ENCODE peak calls at places on chromosomes 1 and 21, in seven cellular contexts. M is fibroblast of the aortic adventitia, R is fibroblast of pulmonary artery, B is transverse colon, Z is HCT116, P is GM23338, L is A549. E is an unnamed sample.

GRCh38 chr1:234330843-234331215 is 42.4 kb upstream of the COA6 start:
- DNase-seq in M (no peak), R (no peak), B (no peak), Z (no peak), P (no peak), L (no peak), E (no peak)

GRCh38 chr21:43909736-43910455 is 44.9 kb downstream of the AGPAT3 start:
- DNase-seq in M (no peak), R (no peak), B (no peak), Z (no peak), P (no peak), L (no peak), E (no peak)

GRCh38 chr1:228397454-228397786 is 9.2 kb downstream of the TRIM11 start:
- DNase-seq in M (no peak), R (no peak), B (no peak), Z (no peak), P (no peak), L (no peak), E (no peak)

GRCh38 chr1:50605186-50605875 is 182.1 kb upstream of the DMRTA2 start:
- DNase-seq in M (peak), R (peak), B (peak), Z (peak), P (peak), L (peak), E (peak)

GRCh38 chr1:3431266-3431665 is 23.2 kb upstream of the ARHGEF16 start:
- DNase-seq in M (no peak), R (no peak), B (no peak), Z (no peak), P (peak), L (no peak), E (peak)

GRCh38 chr1:154833841-154834240 is 36.2 kb downstream of the KCNN3 start:
- DNase-seq in M (peak), R (no peak), B (no peak), Z (no peak), P (no peak), L (no peak), E (no peak)

GRCh38 chr1:227729881-227730629 is 5.0 kb downstream of the JMJD4 start:
- DNase-seq in M (peak), R (peak), B (peak), Z (peak), P (peak), L (peak), E (peak)

GRCh38 chr1:111737216-111738132 is 1.7 kb downstream of the INKA2 start:
- DNase-seq in M (no peak), R (peak), B (no peak), Z (no peak), P (no peak), L (no peak), E (no peak)

GRCh38 chr1:18978706-18979105 is 22.2 kb upstream of the IFFO2 start:
- DNase-seq in M (no peak), R (no peak), B (no peak), Z (no peak), P (no peak), L (no peak), E (no peak)

DNA sequence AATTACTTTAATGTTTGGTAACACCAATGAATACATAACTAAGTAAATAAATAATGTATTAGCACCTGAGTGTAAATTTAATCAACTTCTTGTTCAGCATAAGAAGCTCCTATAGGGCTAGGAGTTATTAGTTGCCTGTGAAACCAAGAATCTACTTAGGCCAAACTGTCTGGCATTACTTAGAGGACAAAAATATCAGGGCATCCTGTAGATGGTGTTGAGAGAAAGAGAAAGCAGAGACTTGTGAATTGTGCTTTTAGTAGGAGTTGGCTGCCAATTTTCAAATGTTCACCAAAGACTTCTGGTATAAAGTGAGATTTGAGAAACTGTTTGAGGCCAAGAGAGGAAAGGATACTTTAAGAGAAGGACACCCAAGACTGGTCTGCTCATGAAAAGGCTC is 315.4 kb upstream of the DEPDC1 start:
- DNase-seq in M (no peak), R (no peak), B (no peak), Z (no peak), P (no peak), L (no peak), E (no peak)
- TF ChIP-seq CTCF in M (no peak), R (no peak), B (no peak), Z (no peak), P (no peak), L (no peak), E (no peak)

GRCh38 chr21:29360799-29361765 is 62.4 kb downstream of the BACH1 start:
- DNase-seq in M (no peak), R (no peak), B (no peak), Z (no peak), P (peak), L (peak), E (no peak)
- TF ChIP-seq CTCF in M (no peak), R (no peak), B (no peak), Z (no peak), P (peak), L (no peak), E (no peak)

GRCh38 chr1:26083246-26083645 is 15.8 kb upstream of the TRIM63 start:
- DNase-seq in M (peak), R (peak), B (no peak), Z (no peak), P (no peak), L (peak), E (no peak)
- TF ChIP-seq CTCF in M (no peak), R (no peak), B (no peak), Z (no peak), P (no peak), L (no peak), E (no peak)

DNA sequence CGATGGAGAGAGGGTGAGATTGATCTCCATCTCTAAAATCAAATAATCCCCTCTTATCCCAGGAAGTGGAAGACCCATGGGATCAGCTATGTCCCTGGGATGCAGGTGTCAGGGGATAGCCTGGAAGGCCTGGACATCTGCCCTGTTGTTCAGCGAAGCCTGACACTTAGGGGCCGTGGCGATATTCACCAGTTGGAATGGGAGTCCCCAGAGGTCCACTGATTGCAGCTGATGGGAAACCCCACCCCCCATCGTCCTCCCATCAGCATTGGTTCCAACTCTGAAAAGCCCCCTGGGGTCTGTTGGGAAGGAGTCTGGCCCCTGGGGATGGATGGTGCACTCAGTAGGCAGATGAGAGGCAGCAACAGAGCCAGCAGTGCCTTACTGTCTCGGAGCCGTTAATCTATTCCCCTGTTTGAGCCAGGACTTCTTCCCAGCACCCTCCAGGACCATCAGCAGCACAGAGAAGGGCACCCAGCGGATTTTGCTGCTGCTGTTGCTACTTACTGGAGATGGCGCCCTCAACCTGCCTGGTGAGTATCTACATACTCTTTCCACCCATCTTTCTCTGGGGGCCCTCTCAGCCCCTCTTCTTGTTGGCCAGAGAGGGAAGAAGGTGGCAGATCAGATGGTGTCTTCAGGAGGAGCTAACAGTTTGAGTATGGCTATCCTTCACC is 13.4 kb downstream of the CATSPER4 start:
- DNase-seq in M (no peak), R (no peak), B (no peak), Z (no peak), P (peak), L (no peak), E (no peak)
- TF ChIP-seq CTCF in M (no peak), R (no peak), B (no peak), Z (no peak), P (peak), L (no peak), E (no peak)

GRCh38 chr21:31515253-31515652 is 144.2 kb upstream of the SOD1 start:
- DNase-seq in M (no peak), R (no peak), B (no peak), Z (no peak), P (no peak), L (no peak), E (no peak)

GRCh38 chr21:31517664-31518402 is 141.7 kb upstream of the SOD1 start:
- DNase-seq in M (no peak), R (no peak), B (no peak), Z (no peak), P (no peak), L (no peak), E (no peak)

GRCh38 chr21:31511258-31511657 is 148.2 kb upstream of the SOD1 start:
- DNase-seq in M (no peak), R (no peak), B (no peak), Z (no peak), P (no peak), L (no peak), E (no peak)

GRCh38 chr21:31518580-31518979 is 140.9 kb upstream of the SOD1 start:
- DNase-seq in M (no peak), R (no peak), B (no peak), Z (no peak), P (no peak), L (no peak), E (no peak)

DNA sequence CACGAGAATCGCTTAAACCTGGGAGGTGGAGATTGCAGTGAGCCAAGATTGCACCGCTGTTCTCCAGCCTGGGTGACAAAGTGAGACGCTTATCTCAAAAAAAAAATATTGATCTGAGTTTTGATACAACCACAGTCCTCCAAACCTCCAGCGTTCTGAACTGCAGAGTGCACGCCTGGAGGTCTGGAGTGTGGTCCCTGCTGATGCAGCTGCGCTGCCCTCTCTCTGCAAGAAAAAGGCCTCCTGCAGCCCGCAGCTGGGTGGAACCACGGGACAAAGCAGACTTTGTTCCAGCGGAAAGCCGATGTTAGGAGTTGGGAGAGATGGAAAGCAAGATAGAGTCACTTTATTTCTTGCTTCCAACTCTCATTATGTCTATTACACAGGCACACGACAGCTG is 144.9 kb upstream of the SOD1 start:
- DNase-seq in M (no peak), R (no peak), B (no peak), Z (no peak), P (peak), L (no peak), E (peak)
- TF ChIP-seq CTCF in M (no peak), R (no peak), B (no peak), Z (peak), P (peak), L (no peak), E (no peak)

GRCh38 chr21:39182016-39182415 is 1.2 kb downstream of the PSMG1 start:
- DNase-seq in M (no peak), R (no peak), B (no peak), Z (no peak), P (no peak), L (no peak), E (no peak)

GRCh38 chr21:39183272-39184049 is at the start of gene PSMG1:
- DNase-seq in M (peak), R (peak), B (peak), Z (peak), P (peak), L (peak), E (peak)

GRCh38 chr21:39182484-39183271 is 573 bp downstream of the PSMG1 start:
- DNase-seq in M (peak), R (peak), B (peak), Z (no peak), P (no peak), L (peak), E (peak)

GRCh38 chr21:39181205-39181818 is 1.9 kb downstream of the PSMG1 start:
- DNase-seq in M (no peak), R (no peak), B (no peak), Z (no peak), P (no peak), L (no peak), E (no peak)

DNA sequence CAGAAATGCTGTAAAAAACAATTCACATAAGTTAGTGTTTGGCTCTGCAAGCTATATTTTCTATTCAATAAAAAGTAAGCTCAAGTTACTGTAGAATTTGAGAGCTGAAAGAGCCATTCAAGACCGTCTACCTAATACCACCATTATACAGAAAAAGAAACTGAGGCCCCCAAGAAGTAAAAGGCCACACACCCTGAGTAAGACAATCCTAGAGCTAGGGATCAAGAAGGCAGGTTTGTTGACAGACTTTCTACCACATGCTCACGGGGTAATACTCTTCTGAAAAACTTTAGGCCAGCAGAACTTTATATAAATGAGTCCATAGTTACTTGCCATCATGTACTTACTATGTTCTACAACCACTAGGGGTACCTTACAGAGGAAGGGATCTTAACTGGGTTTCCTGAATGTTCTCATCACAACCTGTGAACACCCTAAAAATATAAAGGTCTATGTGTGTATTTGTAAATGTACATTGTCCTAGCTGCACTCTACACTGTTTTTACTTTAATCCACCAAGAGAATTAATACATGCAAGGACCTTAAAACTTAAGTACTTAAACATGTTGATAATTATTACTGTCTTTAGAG is 2.7 kb downstream of the PSMG1 start:
- DNase-seq in M (no peak), R (no peak), B (no peak), Z (no peak), P (peak), L (peak), E (no peak)
- TF ChIP-seq CTCF in M (peak), R (peak), B (no peak), Z (no peak), P (no peak), L (no peak), E (peak)

GRCh38 chr1:21468597-21468996 is 28.7 kb downstream of the NBPF3 start:
- DNase-seq in M (peak), R (peak), B (no peak), Z (no peak), P (peak), L (peak), E (peak)
- TF ChIP-seq CTCF in M (peak), R (peak), B (no peak), Z (peak), P (peak), L (peak), E (peak)

E was measured in endothelial cell.